ENCODE peak calls at places on chromosomes 13 and 19, in eight cellular contexts. R is kidney epithelial cell, P is epithelial cell of esophagus, T is pancreas, V is fibroblast of mammary gland, Q is dorsolateral prefrontal cortex, M is AG04450, O is A549. F is an unnamed sample.

GRCh38 chr19:6292006-6292405 is 12.2 kb upstream of the MLLT1 start:
- DNase-seq in R (no peak), P (no peak), T (no peak), V (peak), Q (no peak), M (no peak), O (no peak), F (no peak)

GRCh38 chr19:50890422-50891252 is 17.4 kb downstream of the KLK2 start:
- DNase-seq in R (no peak), P (peak), T (no peak), V (peak), Q (no peak), M (no peak), O (peak), F (no peak)

GRCh38 chr19:7848779-7849457 is 18.9 kb downstream of the EVI5L start:
- DNase-seq in R (no peak), P (no peak), T (no peak), V (no peak), Q (peak), M (no peak), O (no peak), F (no peak)

GRCh38 chr13:99256709-99257108 is 1.5 kb downstream of the GPR18 start:
- DNase-seq in R (no peak), P (no peak), T (no peak), V (peak), Q (no peak), M (no peak), O (no peak), F (no peak)

GRCh38 chr19:29770653-29771052 is 41.1 kb upstream of the CCNE1 start:
- DNase-seq in R (no peak), P (no peak), T (no peak), V (no peak), Q (no peak), M (no peak), O (no peak), F (no peak)

GRCh38 chr13:113980489-113981064 is 6.7 kb upstream of the C13orf46 start:
- DNase-seq in R (no peak), P (no peak), T (no peak), V (no peak), Q (peak), M (no peak), O (no peak), F (no peak)

GRCh38 chr19:41541990-41542584 is 33.9 kb upstream of the CEACAM21 start:
- DNase-seq in R (no peak), P (peak), T (no peak), V (peak), Q (no peak), M (no peak), O (peak), F (no peak)

GRCh38 chr13:81639984-81640582 is 1299.2 kb upstream of the SPRY2 start:
- DNase-seq in R (no peak), P (peak), T (no peak), V (no peak), Q (no peak), M (no peak), O (no peak), F (no peak)

GRCh38 chr13:77740931-77741586 is 43.6 kb downstream of the SLAIN1 start:
- DNase-seq in R (no peak), P (no peak), T (no peak), V (no peak), Q (peak), M (no peak), O (no peak), F (no peak)

GRCh38 chr13:38944219-38944618 is 46.4 kb downstream of the STOML3 start:
- DNase-seq in R (no peak), P (no peak), T (no peak), V (no peak), Q (no peak), M (no peak), O (no peak), F (no peak)
- H3K4me3 ChIP-seq in R (no peak), P (no peak), T (no peak), V (no peak), Q (no peak), M (no peak), O (no peak), F (no peak)

GRCh38 chr19:14433454-14434156 is 499 bp downstream of the PKN1 start:
- DNase-seq in R (no peak), P (no peak), T (peak), V (no peak), Q (no peak), M (no peak), O (no peak), F (no peak)

GRCh38 chr19:14434157-14434501 is 1.0 kb downstream of the PKN1 start:
- DNase-seq in R (no peak), P (no peak), T (no peak), V (no peak), Q (no peak), M (no peak), O (no peak), F (no peak)

GRCh38 chr19:14432817-14433453 is at the start of gene PKN1:
- DNase-seq in R (no peak), P (no peak), T (peak), V (no peak), Q (no peak), M (no peak), O (peak), F (no peak)

GRCh38 chr19:14435320-14436050 is 2.4 kb downstream of the PKN1 start:
- DNase-seq in R (no peak), P (no peak), T (no peak), V (no peak), Q (no peak), M (no peak), O (no peak), F (no peak)

GRCh38 chr19:14434543-14435319 is 1.6 kb downstream of the PKN1 start:
- DNase-seq in R (peak), P (peak), T (peak), V (peak), Q (no peak), M (no peak), O (no peak), F (no peak)
- H3K4me3 ChIP-seq in R (peak), P (no peak), T (no peak), V (peak), Q (peak), M (peak), O (peak), F (peak)

GRCh38 chr13:94968040-94968756 is 255.9 kb upstream of the SOX21 start:
- DNase-seq in R (no peak), P (peak), T (no peak), V (no peak), Q (peak), M (no peak), O (peak), F (no peak)

GRCh38 chr13:94967183-94968039 is 255.1 kb upstream of the SOX21 start:
- DNase-seq in R (no peak), P (peak), T (no peak), V (no peak), Q (no peak), M (no peak), O (peak), F (no peak)

GRCh38 chr13:94966380-94966779 is 254.0 kb upstream of the SOX21 start:
- DNase-seq in R (no peak), P (no peak), T (no peak), V (no peak), Q (no peak), M (no peak), O (no peak), F (no peak)

GRCh38 chr13:94972262-94972661 is 259.9 kb upstream of the SOX21 start:
- DNase-seq in R (no peak), P (no peak), T (no peak), V (no peak), Q (no peak), M (no peak), O (no peak), F (no peak)

GRCh38 chr13:94968757-94969086 is 256.4 kb upstream of the SOX21 start:
- DNase-seq in R (no peak), P (no peak), T (no peak), V (no peak), Q (no peak), M (no peak), O (peak), F (no peak)
- H3K4me3 ChIP-seq in R (no peak), P (peak), T (no peak), V (peak), Q (peak), M (peak), O (peak), F (peak)

GRCh38 chr19:2427323-2428026 is at the start of gene TIMM13:
- DNase-seq in R (peak), P (peak), T (peak), V (peak), Q (peak), M (peak), O (peak), F (peak)
- H3K4me3 ChIP-seq in R (peak), P (peak), T (peak), V (peak), Q (peak), M (peak), O (peak), F (peak)

DNA sequence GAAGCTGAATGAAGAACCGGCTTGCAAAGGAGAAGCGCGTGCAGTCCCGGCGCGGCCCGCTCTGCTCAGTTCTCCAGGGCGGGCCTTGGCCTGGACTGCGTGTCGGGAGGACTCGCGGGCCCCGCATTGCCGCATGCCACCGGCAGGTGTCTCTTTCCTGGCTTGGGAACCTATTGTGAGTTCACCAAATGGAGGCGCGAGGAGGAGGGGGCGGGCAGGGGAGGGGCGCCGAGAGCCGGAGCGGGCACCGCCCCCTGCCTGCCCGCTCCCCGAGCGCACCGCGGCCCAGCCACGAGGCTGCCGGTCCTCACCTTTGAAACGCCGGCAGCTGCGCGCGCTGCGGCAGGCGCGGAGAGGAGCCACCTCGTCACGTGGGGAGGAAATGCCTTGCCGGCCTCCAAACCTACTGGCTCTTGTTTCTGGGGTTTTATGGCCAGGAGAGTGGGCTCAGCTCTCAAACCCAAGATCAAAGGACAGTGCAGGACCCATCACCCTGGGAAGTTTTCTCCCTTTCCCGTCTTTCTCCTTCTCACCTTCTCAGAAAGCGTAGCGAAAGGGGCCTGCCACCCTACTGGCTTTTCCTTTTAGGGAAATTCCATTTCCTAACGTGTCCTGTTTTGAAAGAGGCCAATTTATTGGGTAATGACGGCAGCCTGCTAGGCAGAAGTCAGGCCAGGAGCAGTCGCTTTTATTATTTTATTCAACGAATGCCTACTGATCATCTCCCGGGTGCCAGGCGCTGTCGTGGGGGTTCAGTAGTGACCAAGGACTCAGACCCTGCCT is 13.8 kb upstream of the UBE2L5 start:
- DNase-seq in R (no peak), P (peak), T (peak), V (peak), Q (peak), M (peak), O (peak), F (peak)
- H3K4me3 ChIP-seq in R (no peak), P (peak), T (no peak), V (peak), Q (peak), M (peak), O (peak), F (peak)

DNA sequence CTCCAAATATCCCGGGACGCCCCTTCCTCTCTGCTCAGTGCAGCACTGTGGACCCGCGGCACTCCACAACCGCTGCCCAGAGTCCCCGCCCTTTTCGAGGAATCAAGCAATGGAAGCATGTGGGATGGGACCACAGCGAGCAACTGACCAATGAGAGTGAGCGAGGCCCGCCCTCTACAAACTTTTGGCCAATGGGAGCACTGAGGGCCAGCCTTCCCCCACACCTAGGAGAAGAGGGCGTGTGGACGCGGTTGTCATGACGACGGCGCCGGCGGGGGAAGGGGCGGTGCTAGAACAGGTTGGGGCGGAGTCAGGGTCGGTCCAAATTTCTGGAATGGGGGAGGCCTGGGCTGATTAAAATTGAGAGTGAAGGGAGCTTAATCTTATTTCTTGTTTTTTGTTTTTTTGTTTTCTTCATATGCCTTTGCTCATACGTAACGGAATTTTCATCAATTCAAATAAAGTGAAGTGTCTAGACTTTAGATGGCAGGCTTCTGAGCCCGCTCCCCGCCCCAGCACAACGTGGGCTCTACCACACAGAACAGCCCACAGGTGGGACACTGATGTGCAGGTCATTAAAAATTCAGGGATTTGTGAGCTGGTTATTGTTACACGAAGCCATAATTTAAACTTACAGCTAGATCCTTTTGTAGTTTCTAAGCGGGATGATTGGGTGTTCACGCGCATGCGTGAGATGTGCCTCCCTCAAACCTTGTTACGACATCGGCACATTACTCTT is at the start of gene DNAAF3:
- DNase-seq in R (peak), P (peak), T (peak), V (peak), Q (peak), M (peak), O (peak), F (peak)
- H3K4me3 ChIP-seq in R (peak), P (peak), T (peak), V (peak), Q (peak), M (peak), O (peak), F (peak)

GRCh38 chr19:43780706-43781525 is at the start of gene KCNN4:
- DNase-seq in R (no peak), P (peak), T (no peak), V (peak), Q (no peak), M (no peak), O (peak), F (no peak)
- H3K4me3 ChIP-seq in R (peak), P (no peak), T (no peak), V (no peak), Q (no peak), M (no peak), O (peak), F (no peak)

GRCh38 chr13:51361111-51361510 is 21.6 kb downstream of the SERPINE3 start:
- DNase-seq in R (no peak), P (no peak), T (no peak), V (no peak), Q (no peak), M (no peak), O (no peak), F (no peak)
- H3K4me3 ChIP-seq in R (no peak), P (no peak), T (no peak), V (no peak), Q (no peak), M (no peak), O (no peak), F (no peak)

GRCh38 chr19:49120325-49120683 is 960 bp downstream of the PPFIA3 start:
- DNase-seq in R (no peak), P (no peak), T (no peak), V (no peak), Q (no peak), M (no peak), O (no peak), F (no peak)
- H3K4me3 ChIP-seq in R (no peak), P (no peak), T (no peak), V (no peak), Q (peak), M (no peak), O (peak), F (no peak)

GRCh38 chr19:16596399-16596798 is 24.2 kb upstream of the SLC35E1 start:
- DNase-seq in R (no peak), P (peak), T (no peak), V (no peak), Q (no peak), M (no peak), O (no peak), F (no peak)

GRCh38 chr19:16594131-16594586 is 21.9 kb upstream of the SLC35E1 start:
- DNase-seq in R (no peak), P (no peak), T (no peak), V (no peak), Q (no peak), M (no peak), O (no peak), F (no peak)

GRCh38 chr19:16593181-16593580 is 21.0 kb upstream of the SLC35E1 start:
- DNase-seq in R (no peak), P (no peak), T (no peak), V (no peak), Q (no peak), M (no peak), O (no peak), F (no peak)

GRCh38 chr19:16594681-16595091 is 22.5 kb upstream of the SLC35E1 start:
- DNase-seq in R (no peak), P (no peak), T (no peak), V (no peak), Q (no peak), M (no peak), O (no peak), F (no peak)

GRCh38 chr19:16595097-16595496 is 22.9 kb upstream of the SLC35E1 start:
- DNase-seq in R (no peak), P (no peak), T (no peak), V (no peak), Q (no peak), M (no peak), O (no peak), F (no peak)
- H3K4me3 ChIP-seq in R (no peak), P (no peak), T (no peak), V (no peak), Q (no peak), M (no peak), O (no peak), F (no peak)